ENCODE peak calls at places on chromosomes 6 and 20, in five cellular contexts. O is AG04450; J is T-cell; R is activated CD4-positive, alpha-beta T cell treated with anti-CD3 and anti-CD28 coated beads, Interleukin-2, amount 50 U/mL, for 1 hour; B is neural crest cell. D is an unnamed sample.

GRCh38 chr6:13710552-13711383 is 867 bp downstream of the RANBP9 start:
- DNase-seq in O (no peak), J (peak), R (peak), B (peak), D (peak)

GRCh38 chr6:56866917-56867522 is 87.9 kb upstream of the BEND6 start:
- DNase-seq in O (no peak), J (no peak), R (no peak), B (no peak), D (no peak)

GRCh38 chr20:21361266-21361665 is 36.1 kb downstream of the NKX2-4 start:
- DNase-seq in O (peak), J (no peak), R (no peak), B (no peak), D (no peak)

GRCh38 chr20:23856736-23857135 is 22.8 kb downstream of the CST5 start:
- DNase-seq in O (no peak), J (no peak), R (no peak), B (no peak), D (no peak)

GRCh38 chr20:43840382-43841070 is 74.1 kb upstream of the TOX2 start:
- DNase-seq in O (no peak), J (peak), R (peak), B (no peak), D (no peak)

GRCh38 chr20:32945710-32946221 is 58.5 kb downstream of the SUN5 start:
- DNase-seq in O (peak), J (no peak), R (no peak), B (no peak), D (peak)

GRCh38 chr6:121333196-121333595 is 1.1 kb downstream of the TBC1D32 start:
- DNase-seq in O (no peak), J (no peak), R (no peak), B (no peak), D (no peak)

GRCh38 chr20:58208944-58209343 is 19.5 kb downstream of the ANKRD60 start:
- DNase-seq in O (no peak), J (no peak), R (no peak), B (no peak), D (no peak)

GRCh38 chr6:52667572-52667971 is 3.3 kb upstream of the TMEM14A start:
- DNase-seq in O (no peak), J (no peak), R (no peak), B (no peak), D (no peak)

GRCh38 chr6:125230674-125231073 is 71.1 kb downstream of the HDDC2 start:
- DNase-seq in O (no peak), J (no peak), R (no peak), B (no peak), D (no peak)

GRCh38 chr6:138129190-138129589 is 22.0 kb upstream of the PERP start:
- DNase-seq in O (no peak), J (no peak), R (no peak), B (no peak), D (no peak)

GRCh38 chr20:9353916-9354276 is 160.5 kb upstream of the LAMP5 start:
- DNase-seq in O (no peak), J (no peak), R (no peak), B (no peak), D (no peak)

GRCh38 chr6:110664933-110665332 is 150.3 kb downstream of the CDK19 start:
- DNase-seq in O (no peak), J (no peak), R (no peak), B (no peak), D (no peak)

GRCh38 chr6:134082191-134082590 is 29.8 kb upstream of the SLC2A12 start:
- DNase-seq in O (no peak), J (no peak), R (no peak), B (no peak), D (no peak)

GRCh38 chr20:14441201-14441600 is 103.8 kb upstream of the FLRT3 start:
- DNase-seq in O (no peak), J (no peak), R (no peak), B (no peak), D (no peak)

GRCh38 chr6:137717074-137718073 is 149.7 kb upstream of the TNFAIP3 start:
- DNase-seq in O (no peak), J (peak), R (peak), B (no peak), D (peak)

GRCh38 chr6:103184776-103185175 is 1674.9 kb downstream of the HACE1 start:
- DNase-seq in O (no peak), J (no peak), R (no peak), B (no peak), D (no peak)

GRCh38 chr6:27293436-27294152 is 18.5 kb downstream of the POM121L2 start:
- DNase-seq in O (no peak), J (no peak), R (no peak), B (peak), D (no peak)

GRCh38 chr6:81668615-81669047 is 83.8 kb downstream of the TENT5A start:
- DNase-seq in O (no peak), J (no peak), R (no peak), B (no peak), D (no peak)

GRCh38 chr20:64009811-64010387 is 26.1 kb upstream of the C20orf204 start:
- DNase-seq in O (no peak), J (no peak), R (no peak), B (no peak), D (no peak)

GRCh38 chr20:38117635-38118034 is 47.4 kb downstream of the TGM2 start:
- DNase-seq in O (no peak), J (no peak), R (no peak), B (no peak), D (no peak)

GRCh38 chr6:130715058-130715457 is 112.1 kb upstream of the SMLR1 start:
- DNase-seq in O (no peak), J (no peak), R (no peak), B (no peak), D (no peak)

GRCh38 chr20:40279390-40279789 is 409.6 kb downstream of the MAFB start:
- DNase-seq in O (peak), J (no peak), R (no peak), B (no peak), D (no peak)

GRCh38 chr6:14459315-14459714 is 341.7 kb downstream of the CD83 start:
- DNase-seq in O (no peak), J (no peak), R (no peak), B (no peak), D (no peak)

GRCh38 chr6:164322533-164322932 is 908.0 kb downstream of the QKI start:
- DNase-seq in O (no peak), J (no peak), R (no peak), B (no peak), D (no peak)

GRCh38 chr20:57210054-57210910 is 56.2 kb downstream of the BMP7 start:
- DNase-seq in O (no peak), J (no peak), R (no peak), B (no peak), D (no peak)

GRCh38 chr6:52423971-52424381 is 3.8 kb downstream of the EFHC1 start:
- DNase-seq in O (peak), J (no peak), R (no peak), B (no peak), D (no peak)

GRCh38 chr6:159608961-159609673 is 83.9 kb downstream of the SOD2 start:
- DNase-seq in O (no peak), J (no peak), R (no peak), B (no peak), D (no peak)